ENCODE peak calls at places on chromosome 21, in seven cellular contexts. F is HEK293T; L is ELF-1; M is posterior vena cava; H is CD4-positive, alpha-beta memory T cell; O is AG08395; N is stimulated activated CD8-positive, alpha-beta memory T cell treated with anti-CD3 and anti-CD28 coated beads, Interleukin-7, amount 100 ng/mL, for 1 hour. J is an unnamed sample.

GRCh38 chr21:45415188-45415942 is 10.4 kb downstream of the COL18A1 start:
- DNase-seq in H (no peak), O (no peak), L (peak), M (peak), N (no peak), F (no peak), J (no peak)

GRCh38 chr21:33947451-33948095 is 32.0 kb upstream of the ATP5PO start:
- DNase-seq in O (peak), N (peak), M (no peak), F (peak), L (peak), H (peak), J (peak)

GRCh38 chr21:28136687-28137086 is 856.0 kb downstream of the LTN1 start:
- DNase-seq in F (no peak), M (no peak), H (no peak), O (peak), L (no peak), N (no peak), J (no peak)

GRCh38 chr21:26842976-26843911 is 2.0 kb downstream of the ADAMTS1 start:
- DNase-seq in H (no peak), N (no peak), F (peak), L (peak), O (peak), M (peak), J (peak)

GRCh38 chr21:30336596-30336995 is 898 bp downstream of the KRTAP27-1 start:
- DNase-seq in N (no peak), F (no peak), L (no peak), H (no peak), M (no peak), O (no peak), J (no peak)

GRCh38 chr21:36816556-36817130 is 117.7 kb downstream of the SIM2 start:
- DNase-seq in N (no peak), H (no peak), L (no peak), M (no peak), F (no peak), O (no peak), J (no peak)

GRCh38 chr21:14567557-14568279 is 21.6 kb upstream of the SAMSN1 start:
- DNase-seq in N (no peak), O (no peak), H (no peak), M (no peak), F (no peak), L (no peak), J (no peak)

GRCh38 chr21:23131177-23131576 is 2133.0 kb downstream of the NCAM2 start:
- DNase-seq in N (no peak), H (no peak), F (peak), M (no peak), L (no peak), O (no peak), J (no peak)

GRCh38 chr21:20527691-20528090 is 470.5 kb upstream of the NCAM2 start:
- DNase-seq in M (no peak), L (no peak), F (no peak), N (no peak), O (no peak), H (no peak), J (no peak)

GRCh38 chr21:14982336-14982735 is 82.5 kb downstream of the NRIP1 start:
- DNase-seq in M (no peak), O (no peak), F (no peak), N (no peak), H (no peak), L (no peak), J (no peak)

GRCh38 chr21:15749045-15749867 is 19.5 kb downstream of the USP25 start:
- DNase-seq in O (no peak), L (no peak), H (no peak), N (no peak), F (no peak), M (no peak), J (no peak)

GRCh38 chr21:18959817-18960216 is 556.2 kb upstream of the TMPRSS15 start:
- DNase-seq in H (no peak), M (no peak), O (no peak), N (no peak), L (no peak), F (no peak), J (no peak)

GRCh38 chr21:31803039-31804007 is 69.5 kb upstream of the HUNK start:
- DNase-seq in H (no peak), N (no peak), L (no peak), M (no peak), O (no peak), F (no peak), J (no peak)

GRCh38 chr21:15627011-15627410 is 102.8 kb upstream of the USP25 start:
- DNase-seq in L (no peak), N (no peak), H (no peak), M (no peak), O (no peak), F (no peak), J (no peak)

GRCh38 chr21:42707207-42707830 is 53.9 kb downstream of the PDE9A start:
- DNase-seq in N (no peak), M (no peak), L (no peak), O (no peak), H (no peak), F (no peak), J (no peak)

GRCh38 chr21:32990666-32991065 is 35.1 kb upstream of the OLIG2 start:
- DNase-seq in H (no peak), N (no peak), F (no peak), M (no peak), L (no peak), O (no peak), J (no peak)

GRCh38 chr21:27564684-27565280 is 597.9 kb upstream of the ADAMTS5 start:
- DNase-seq in F (peak), O (peak), N (no peak), L (peak), H (no peak), M (no peak), J (peak)

GRCh38 chr21:15333943-15334342 is 269.1 kb upstream of the NRIP1 start:
- DNase-seq in O (no peak), L (no peak), N (no peak), F (no peak), H (no peak), M (no peak), J (no peak)

GRCh38 chr21:44475266-44475665 is 20.0 kb downstream of the LRRC3 start:
- DNase-seq in M (peak), H (no peak), N (no peak), L (no peak), O (no peak), F (no peak), J (no peak)

GRCh38 chr21:37877171-37877570 is 39.1 kb downstream of the KCNJ6 start:
- DNase-seq in O (no peak), L (no peak), N (no peak), M (no peak), F (no peak), H (no peak), J (no peak)

GRCh38 chr21:45965084-45965826 is 16.3 kb upstream of the COL6A1 start:
- DNase-seq in L (no peak), O (no peak), N (no peak), M (no peak), F (no peak), H (no peak), J (no peak)

GRCh38 chr21:45450741-45451740 is 46.1 kb downstream of the COL18A1 start:
- DNase-seq in L (no peak), N (no peak), M (peak), H (no peak), O (no peak), F (no peak), J (no peak)

GRCh38 chr21:31124005-31124404 is 85.7 kb upstream of the KRTAP19-8 start:
- DNase-seq in L (peak), F (no peak), H (no peak), M (no peak), N (no peak), O (peak), J (no peak)

GRCh38 chr21:27346041-27346448 is 379.2 kb upstream of the ADAMTS5 start:
- DNase-seq in M (no peak), H (no peak), N (no peak), L (no peak), O (peak), F (no peak), J (no peak)

GRCh38 chr21:35051287-35051818 is 2.3 kb upstream of the RUNX1 start:
- DNase-seq in F (peak), M (peak), L (peak), H (peak), O (peak), N (peak), J (peak)

GRCh38 chr21:38950388-38951094 is 144.8 kb downstream of the ETS2 start:
- DNase-seq in N (no peak), M (no peak), H (no peak), L (no peak), O (no peak), F (no peak), J (no peak)

GRCh38 chr21:15273244-15273643 is 208.4 kb upstream of the NRIP1 start:
- DNase-seq in H (no peak), O (no peak), F (no peak), L (no peak), M (no peak), N (no peak), J (no peak)

GRCh38 chr21:45401054-45401518 is 3.9 kb upstream of the COL18A1 start:
- DNase-seq in O (no peak), M (no peak), N (no peak), F (no peak), L (no peak), H (no peak), J (no peak)

GRCh38 chr21:44955803-44956175 is 16.0 kb downstream of the SLX9 start:
- DNase-seq in N (no peak), F (no peak), L (no peak), M (no peak), O (no peak), H (no peak), J (no peak)

GRCh38 chr21:44940116-44940631 is 345 bp downstream of the SLX9 start:
- DNase-seq in H (no peak), L (no peak), M (no peak), F (no peak), N (no peak), O (peak), J (no peak)

GRCh38 chr21:15421521-15421920 is 308.3 kb upstream of the USP25 start:
- DNase-seq in H (no peak), M (no peak), L (peak), N (no peak), O (no peak), F (no peak), J (no peak)

GRCh38 chr21:35528109-35529042 is 479.3 kb upstream of the RUNX1 start:
- DNase-seq in L (no peak), O (no peak), F (no peak), H (peak), M (peak), N (no peak), J (no peak)

GRCh38 chr21:36079010-36079649 is 9.3 kb downstream of the CBR1 start:
- DNase-seq in M (no peak), H (peak), F (no peak), L (no peak), O (no peak), N (no peak), J (no peak)

GRCh38 chr21:36450511-36450910 is 29.4 kb downstream of the CLDN14 start:
- DNase-seq in N (no peak), F (no peak), H (no peak), M (no peak), O (no peak), L (no peak), J (no peak)

GRCh38 chr21:31733521-31734149 is 1.7 kb upstream of the SCAF4 start:
- DNase-seq in O (no peak), H (no peak), M (no peak), L (no peak), N (no peak), F (no peak), J (no peak)

GRCh38 chr21:16588433-16588860 is 858.7 kb downstream of the USP25 start:
- DNase-seq in H (no peak), F (peak), M (peak), O (peak), L (peak), N (no peak), J (peak)

J was measured in uterus.